ENCODE peak calls at places on chromosomes 2 and 18, in nine cellular contexts. K, H, Q, D, M, U, S, Z and T are unnamed samples. For H3K27me3, the result is how much of the 10 kb centered on the place peaks cover.

GRCh38 chr18:49441338-49441938 is 19.0 kb downstream of the DYM start:
- DNase-seq in K (no peak), H (no peak), Q (no peak), D (no peak), M (no peak), U (no peak), S (no peak), Z (no peak), T (no peak)

GRCh38 chr2:98555681-98556080 is 52.6 kb downstream of the COA5 start:
- DNase-seq in K (no peak), H (no peak), Q (no peak), D (no peak), M (no peak), U (no peak), S (no peak), Z (no peak), T (no peak)

GRCh38 chr18:31049189-31049588 is 6.6 kb upstream of the DSC3 start:
- DNase-seq in K (no peak), H (no peak), Q (no peak), D (no peak), M (no peak), U (no peak), S (no peak), Z (no peak), T (no peak)

GRCh38 chr2:127176371-127177311 is 43.5 kb downstream of the CYP27C1 start:
- DNase-seq in K (peak), H (no peak), Q (no peak), D (no peak), M (no peak), U (peak), S (no peak), Z (no peak), T (no peak)

GRCh38 chr2:8395718-8396117 is 286.1 kb upstream of the ID2 start:
- DNase-seq in K (no peak), H (no peak), Q (no peak), D (no peak), M (no peak), U (no peak), S (no peak), Z (no peak), T (no peak)

GRCh38 chr2:27727257-27727656 is 44.3 kb upstream of the MRPL33 start:
- DNase-seq in K (no peak), H (no peak), Q (no peak), D (no peak), M (no peak), U (peak), S (no peak), Z (no peak), T (no peak)

GRCh38 chr2:110105608-110106467 is 9.8 kb downstream of the MALL start:
- DNase-seq in K (no peak), H (no peak), Q (peak), D (no peak), M (no peak), U (peak), S (peak), Z (no peak), T (no peak)

GRCh38 chr2:189835855-189836558 is 51.8 kb downstream of the PMS1 start:
- DNase-seq in K (no peak), H (no peak), Q (no peak), D (no peak), M (no peak), U (no peak), S (no peak), Z (no peak), T (no peak)

GRCh38 chr2:173149491-173149890 is 73.8 kb downstream of the MAP3K20 start:
- DNase-seq in K (no peak), H (no peak), Q (no peak), D (peak), M (no peak), U (no peak), S (no peak), Z (no peak), T (no peak)

GRCh38 chr2:38747819-38748218 is 3.3 kb downstream of the SRSF7 start:
- DNase-seq in K (no peak), H (no peak), Q (no peak), D (no peak), M (no peak), U (no peak), S (no peak), Z (no peak), T (no peak)

GRCh38 chr2:23320058-23320457 is 64.9 kb upstream of the KLHL29 start:
- DNase-seq in K (no peak), H (no peak), Q (no peak), D (no peak), M (no peak), U (no peak), S (no peak), Z (no peak), T (no peak)

GRCh38 chr2:203126971-203127370 is 111.8 kb upstream of the CYP20A1 start:
- DNase-seq in K (no peak), H (no peak), Q (no peak), D (no peak), M (no peak), U (no peak), S (peak), Z (no peak), T (no peak)

GRCh38 chr2:96546797-96547196 is 10.2 kb downstream of the ARID5A start:
- DNase-seq in K (no peak), H (no peak), Q (no peak), D (no peak), M (no peak), U (no peak), S (no peak), Z (no peak), T (no peak)

GRCh38 chr18:58525517-58525916 is 103.4 kb downstream of the ALPK2 start:
- DNase-seq in K (no peak), H (no peak), Q (peak), D (peak), M (peak), U (no peak), S (peak), Z (no peak), T (no peak)

GRCh38 chr2:231360401-231360800 is 35.1 kb upstream of the B3GNT7 start:
- DNase-seq in K (peak), H (peak), Q (no peak), D (no peak), M (no peak), U (no peak), S (no peak), Z (no peak), T (no peak)

GRCh38 chr18:68519341-68519740 is 195.6 kb downstream of the TMX3 start:
- DNase-seq in K (no peak), H (no peak), Q (no peak), D (no peak), M (no peak), U (no peak), S (peak), Z (no peak), T (no peak)

GRCh38 chr2:120347387-120348010 is 1.6 kb downstream of the INHBB start:
- DNase-seq in K (peak), H (no peak), Q (no peak), D (no peak), M (no peak), U (no peak), S (no peak), Z (no peak), T (no peak)

GRCh38 chr2:241977557-241978300 is 108.2 kb downstream of the RTP5 start:
- DNase-seq in K (no peak), H (no peak), Q (no peak), D (no peak), M (no peak), U (no peak), S (no peak), Z (no peak), T (no peak)

GRCh38 chr2:65369980-65370379 is 62.4 kb downstream of the SPRED2 start:
- DNase-seq in K (no peak), H (no peak), Q (no peak), D (no peak), M (no peak), U (no peak), S (no peak), Z (no peak), T (no peak)

GRCh38 chr2:160253440-160254296 is 53.6 kb upstream of the ITGB6 start:
- DNase-seq in K (no peak), H (no peak), Q (peak), D (no peak), M (no peak), U (peak), S (peak), Z (no peak), T (no peak)

GRCh38 chr2:162773352-162773751 is 65.2 kb downstream of the KCNH7 start:
- DNase-seq in K (no peak), H (no peak), Q (no peak), D (no peak), M (no peak), U (no peak), S (no peak), Z (no peak), T (no peak)

GRCh38 chr18:5451130-5451529 is 92.7 kb downstream of the EPB41L3 start:
- DNase-seq in K (no peak), H (no peak), Q (no peak), D (no peak), M (no peak), U (no peak), S (no peak), Z (no peak), T (no peak)

GRCh38 chr2:171086352-171087290 is 74.1 kb downstream of the TLK1 start:
- DNase-seq in K (no peak), H (no peak), Q (peak), D (peak), M (peak), U (peak), S (peak), Z (peak), T (no peak)

GRCh38 chr2:219041252-219041651 is at the start of gene CFAP65:
- DNase-seq in K (no peak), H (no peak), Q (peak), D (peak), M (peak), U (peak), S (peak), Z (no peak), T (no peak)

GRCh38 chr2:168699834-168700417 is 102.5 kb upstream of the NOSTRIN start:
- DNase-seq in K (peak), H (peak), Q (no peak), D (no peak), M (peak), U (peak), S (peak), Z (no peak), T (peak)

GRCh38 chr2:113891265-113891959 is 1.5 kb downstream of the ACTR3 start:
- DNase-seq in K (no peak), H (no peak), Q (peak), D (no peak), M (no peak), U (no peak), S (no peak), Z (no peak), T (no peak)

GRCh38 chr18:75544051-75544481 is 116.6 kb upstream of the SMIM21 start:
- DNase-seq in K (no peak), H (no peak), Q (no peak), D (no peak), M (no peak), U (no peak), S (peak), Z (no peak), T (peak)

GRCh38 chr2:227862227-227862740 is 9.1 kb upstream of the DAW1 start:
- DNase-seq in K (no peak), H (no peak), Q (peak), D (peak), M (no peak), U (peak), S (no peak), Z (no peak), T (no peak)

GRCh38 chr2:30736461-30737325 is 70.6 kb downstream of the CAPN13 start:
- DNase-seq in K (no peak), H (no peak), Q (peak), D (no peak), M (no peak), U (peak), S (no peak), Z (no peak), T (no peak)

GRCh38 chr2:26681656-26682055 is 10.9 kb upstream of the KCNK3 start:
- DNase-seq in K (no peak), H (no peak), Q (no peak), D (no peak), M (no peak), U (no peak), S (no peak), Z (no peak), T (no peak)

GRCh38 chr2:164485541-164485940 is 135.7 kb downstream of the GRB14 start:
- DNase-seq in K (no peak), H (no peak), Q (peak), D (no peak), M (no peak), U (no peak), S (peak), Z (no peak), T (no peak)

GRCh38 chr2:98469862-98470544 is 25.3 kb downstream of the INPP4A start:
- DNase-seq in K (no peak), H (no peak), Q (no peak), D (no peak), M (no peak), U (no peak), S (no peak), Z (no peak), T (no peak)

GRCh38 chr2:215394102-215394805 is 41.6 kb downstream of the FN1 start:
- DNase-seq in K (no peak), H (no peak), Q (no peak), D (no peak), M (no peak), U (no peak), S (no peak), Z (no peak), T (no peak)

GRCh38 chr2:240202616-240203015 is 62.2 kb upstream of the OTOS start:
- DNase-seq in K (no peak), H (no peak), Q (no peak), D (no peak), M (no peak), U (no peak), S (no peak), Z (no peak), T (no peak)

GRCh38 chr2:54464334-54464733 is 8.2 kb downstream of the SPTBN1 start:
- DNase-seq in K (no peak), H (no peak), Q (no peak), D (no peak), M (no peak), U (no peak), S (no peak), Z (no peak), T (no peak)

GRCh38 chr2:197248623-197249022 is 62.0 kb downstream of the ANKRD44 start:
- DNase-seq in K (no peak), H (no peak), Q (no peak), D (peak), M (no peak), U (peak), S (peak), Z (no peak), T (no peak)

GRCh38 chr2:197251163-197251562 is 59.4 kb downstream of the ANKRD44 start:
- DNase-seq in K (no peak), H (no peak), Q (no peak), D (no peak), M (no peak), U (no peak), S (no peak), Z (no peak), T (no peak)

GRCh38 chr2:197251576-197251975 is 59.0 kb downstream of the ANKRD44 start:
- DNase-seq in K (no peak), H (no peak), Q (no peak), D (no peak), M (no peak), U (no peak), S (peak), Z (no peak), T (no peak)

GRCh38 chr2:197248001-197248401 is 62.6 kb downstream of the ANKRD44 start:
- DNase-seq in K (no peak), H (no peak), Q (no peak), D (no peak), M (no peak), U (no peak), S (no peak), Z (no peak), T (no peak)

GRCh38 chr2:197249771-197250397 is 60.7 kb downstream of the ANKRD44 start:
- DNase-seq in K (no peak), H (no peak), Q (no peak), D (no peak), M (no peak), U (no peak), S (no peak), Z (no peak), T (no peak)
- H3K4me3 ChIP-seq in K (no peak), H (no peak), Q (no peak), D (peak), M (no peak), U (no peak), S (no peak), Z (no peak), T (no peak)

GRCh38 chr2:222753251-222753824 is 81.9 kb downstream of the MOGAT1 start:
- DNase-seq in K (no peak), H (peak), Q (peak), D (no peak), M (no peak), U (peak), S (peak), Z (no peak), T (no peak)
- H3K27me3 ChIP-seq in K (under half), H (under half), Q (under half), D (under half), M (under half), U (under half), S (under half), Z (under half), T (under half)

GRCh38 chr2:233380132-233381012 is 26.1 kb downstream of the DGKD start:
- DNase-seq in K (no peak), H (no peak), Q (no peak), D (no peak), M (no peak), U (no peak), S (peak), Z (no peak), T (no peak)
- H3K4me3 ChIP-seq in K (no peak), H (no peak), Q (no peak), D (no peak), M (no peak), U (no peak), S (no peak), Z (no peak), T (no peak)

GRCh38 chr18:77701977-77702376 is 452.3 kb downstream of the GALR1 start:
- DNase-seq in K (no peak), H (no peak), Q (no peak), D (no peak), M (no peak), U (no peak), S (no peak), Z (no peak), T (no peak)
- H3K27me3 ChIP-seq in K (under half), H (under half), Q (under half), D (under half), M (under half), U (under half), S (under half), Z (under half), T (under half)

GRCh38 chr2:234951386-234952269 is at the start of gene SH3BP4:
- DNase-seq in K (peak), H (peak), Q (no peak), D (no peak), M (no peak), U (peak), S (peak), Z (no peak), T (peak)
- H3K4me3 ChIP-seq in K (peak), H (peak), Q (peak), D (no peak), M (peak), U (peak), S (peak), Z (peak), T (peak)

DNA sequence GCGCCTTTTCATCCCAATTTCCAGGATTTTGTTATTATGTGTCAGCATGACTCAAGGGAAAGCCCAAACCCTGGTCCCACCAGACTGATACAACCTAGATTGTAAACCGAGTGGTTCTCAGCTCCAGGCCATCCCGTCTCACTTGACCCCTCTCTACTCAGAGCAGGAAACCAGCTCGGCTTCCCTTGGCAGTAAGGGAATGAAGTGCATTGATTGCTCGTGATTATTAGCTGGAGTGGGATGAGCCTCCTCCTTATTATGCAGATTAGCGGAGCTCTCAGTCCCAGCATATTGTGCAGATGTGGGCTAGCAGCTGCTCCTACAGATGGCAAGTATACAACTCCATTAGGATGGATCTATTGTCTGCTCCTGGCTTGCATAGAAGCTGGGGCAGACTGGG is 167.6 kb downstream of the LNPK start:
- DNase-seq in K (no peak), H (no peak), Q (no peak), D (no peak), M (no peak), U (no peak), S (no peak), Z (no peak), T (no peak)
- H3K27me3 ChIP-seq in K (under half), H (under half), Q (under half), D (under half), M (under half), U (under half), S (under half), Z (under half), T (under half)

GRCh38 chr2:86035371-86035882 is 70.3 kb downstream of the POLR1A start:
- DNase-seq in K (no peak), H (no peak), Q (peak), D (no peak), M (no peak), U (no peak), S (no peak), Z (no peak), T (no peak)

GRCh38 chr2:86037795-86038192 is 67.9 kb downstream of the POLR1A start:
- DNase-seq in K (no peak), H (no peak), Q (no peak), D (no peak), M (no peak), U (no peak), S (no peak), Z (no peak), T (no peak)

GRCh38 chr2:86037141-86037794 is 68.4 kb downstream of the POLR1A start:
- DNase-seq in K (peak), H (peak), Q (peak), D (peak), M (peak), U (peak), S (peak), Z (no peak), T (peak)

GRCh38 chr2:86036790-86037138 is 68.9 kb downstream of the POLR1A start:
- DNase-seq in K (no peak), H (no peak), Q (no peak), D (no peak), M (no peak), U (no peak), S (no peak), Z (no peak), T (no peak)

GRCh38 chr2:86035883-86036789 is 69.5 kb downstream of the POLR1A start:
- DNase-seq in K (peak), H (peak), Q (peak), D (peak), M (peak), U (peak), S (peak), Z (no peak), T (peak)
- H3K4me3 ChIP-seq in K (no peak), H (peak), Q (no peak), D (peak), M (peak), U (no peak), S (peak), Z (no peak), T (no peak)

GRCh38 chr2:44997948-44998347 is 11.3 kb downstream of the SIX2 start:
- DNase-seq in K (no peak), H (no peak), Q (no peak), D (no peak), M (no peak), U (no peak), S (no peak), Z (no peak), T (no peak)

GRCh38 chr2:44999540-44999939 is 9.7 kb downstream of the SIX2 start:
- DNase-seq in K (no peak), H (no peak), Q (no peak), D (no peak), M (no peak), U (no peak), S (no peak), Z (no peak), T (no peak)

GRCh38 chr2:44989176-44989575 is 20.1 kb downstream of the SIX2 start:
- DNase-seq in K (no peak), H (no peak), Q (no peak), D (no peak), M (no peak), U (no peak), S (no peak), Z (no peak), T (no peak)

GRCh38 chr2:44996356-44996755 is 12.9 kb downstream of the SIX2 start:
- DNase-seq in K (no peak), H (no peak), Q (no peak), D (no peak), M (no peak), U (no peak), S (no peak), Z (no peak), T (no peak)

DNA sequence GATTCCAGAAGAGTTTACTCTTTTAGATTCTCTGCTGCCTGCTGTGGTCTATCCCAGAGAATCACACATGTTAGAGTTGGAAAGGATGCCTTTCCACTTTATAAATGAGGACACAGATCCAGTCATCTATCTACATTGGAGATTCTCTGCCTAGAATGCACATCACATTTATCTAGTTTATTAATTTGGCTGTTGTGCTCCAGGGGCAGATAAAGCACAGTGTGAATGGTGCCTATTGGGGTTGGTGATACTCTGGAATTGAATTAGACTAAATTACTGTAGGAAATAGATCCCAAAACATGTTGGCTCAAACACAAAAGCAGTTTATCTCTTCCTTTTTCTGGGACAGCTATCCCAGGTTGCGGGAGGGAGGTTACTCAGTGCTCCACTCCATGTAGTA is 14.9 kb downstream of the SIX2 start:
- DNase-seq in K (no peak), H (no peak), Q (no peak), D (no peak), M (no peak), U (no peak), S (no peak), Z (no peak), T (no peak)
- H3K27me3 ChIP-seq in K (under half), H (half or more), Q (under half), D (under half), M (half or more), U (under half), S (half or more), Z (under half), T (under half)